ENCODE peak calls at places on chromosomes 4 and X, in eight cellular contexts. A is stomach, D is NB4, T is breast epithelium, F is heart left ventricle, U is esophagus muscularis mucosa, E is HCT116, B is HepG2. K is an unnamed sample.
A peak's percentile ranks its signal among the peaks of the same experiment; 100 is the strongest.

GRCh38 chr4:83873996-83874395 is 338.1 kb downstream of the GPAT3 start:
- DNase-seq in F (no peak), B (no peak), A (no peak), U (no peak), E (no peak), T (no peak), D (no peak), K (no peak)

GRCh38 chr4:41069268-41069667 is 145.1 kb downstream of the APBB2 start:
- DNase-seq in U (no peak), A (no peak), T (no peak), D (no peak), F (no peak), E (no peak), B (no peak), K (no peak)

GRCh38 chrX:101602077-101602476 is 15.7 kb downstream of the ARMCX6 start:
- DNase-seq in F (no peak), D (no peak), A (no peak), B (no peak), U (no peak), T (no peak), E (no peak), K (no peak)

GRCh38 chrX:85114776-85115175 is 111.1 kb downstream of the APOOL start:
- DNase-seq in U (no peak), E (no peak), T (no peak), F (no peak), B (no peak), A (no peak), D (no peak), K (no peak)

GRCh38 chrX:46408553-46409407 is 136.4 kb downstream of the ZNF674 start:
- DNase-seq in E (peak; percentile 42), U (no peak), A (peak; percentile 76), B (peak; percentile 18), D (peak; percentile 70), T (peak; percentile 57), F (peak; percentile 47), K (peak; percentile 80)

GRCh38 chr4:13355036-13355910 is 128.9 kb downstream of the RAB28 start:
- DNase-seq in U (no peak), T (no peak), F (no peak), E (no peak), A (no peak), B (no peak), D (no peak), K (no peak)

GRCh38 chr4:3719191-3719590 is 47.0 kb upstream of the ADRA2C start:
- DNase-seq in E (no peak), D (no peak), B (no peak), U (no peak), F (no peak), T (no peak), A (no peak), K (no peak)

GRCh38 chrX:110026099-110026844 is 23.4 kb downstream of the TMEM164 start:
- DNase-seq in T (no peak), A (peak; percentile 38), B (no peak), U (no peak), F (no peak), D (no peak), E (no peak), K (no peak)

GRCh38 chr4:102562995-102563394 is 61.8 kb downstream of the NFKB1 start:
- DNase-seq in B (no peak), D (no peak), T (no peak), E (no peak), A (no peak), U (no peak), F (no peak), K (no peak)

GRCh38 chrX:34918856-34919255 is 23.7 kb upstream of the FAM47B start:
- DNase-seq in U (no peak), A (no peak), E (no peak), D (peak; percentile 25), F (no peak), B (peak; percentile 9), T (no peak), K (no peak)

GRCh38 chr4:12966741-12967140 is 517.4 kb downstream of the RAB28 start:
- DNase-seq in T (no peak), B (no peak), D (no peak), F (no peak), U (no peak), E (no peak), A (no peak), K (no peak)

GRCh38 chr4:185358514-185359433 is 37.0 kb downstream of the LRP2BP start:
- DNase-seq in A (no peak), F (no peak), U (no peak), E (no peak), T (no peak), D (no peak), B (peak; percentile 42), K (no peak)

GRCh38 chr4:72286185-72286584 is 254.4 kb downstream of the NPFFR2 start:
- DNase-seq in F (no peak), A (no peak), B (no peak), E (no peak), T (no peak), D (peak; percentile 7), U (no peak), K (no peak)

GRCh38 chr4:52748432-52748831 is 2.8 kb downstream of the ERVMER34-1 start:
- DNase-seq in T (no peak), D (no peak), U (no peak), B (no peak), F (no peak), A (no peak), E (no peak), K (no peak)

DNA sequence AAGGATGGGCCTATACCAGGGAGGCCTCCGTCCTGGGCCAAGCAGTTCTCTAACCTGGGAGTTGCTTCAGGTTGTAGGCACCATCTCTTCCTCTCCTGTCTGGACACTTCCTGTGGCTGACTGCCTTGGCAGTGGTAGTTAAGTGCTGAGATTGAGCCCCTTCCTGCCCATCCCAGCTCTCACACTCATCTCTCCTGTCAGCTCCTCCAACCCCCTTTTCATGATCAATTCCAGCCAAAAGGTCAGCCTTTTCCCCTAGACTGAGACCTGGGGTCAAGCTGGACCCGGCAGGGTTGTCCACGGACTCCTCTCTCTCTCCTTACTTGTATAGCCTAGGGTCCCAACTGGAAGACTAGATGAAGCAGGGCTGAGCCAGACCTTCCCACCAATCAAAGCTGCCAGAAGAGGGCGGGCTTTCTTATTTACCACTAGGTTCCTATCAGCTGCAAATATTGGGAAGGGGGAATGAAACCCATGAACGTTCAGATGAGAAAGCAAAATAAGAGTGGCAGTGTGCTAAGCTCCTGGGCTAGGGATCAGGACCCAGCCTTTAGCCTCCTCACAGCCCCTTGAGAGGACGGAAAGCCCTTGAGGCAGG is 34.5 kb downstream of the KDM5C start:
- DNase-seq in F (no peak), E (no peak), A (no peak), U (no peak), T (no peak), B (no peak), D (peak; percentile 15), K (no peak)
- TF ChIP-seq POLR2A in F (no peak), E (no peak), A (no peak), U (no peak), T (no peak), B (no peak), D (no peak), K (no peak)

GRCh38 chr4:183407128-183407585 is 37.3 kb upstream of the CDKN2AIP start:
- DNase-seq in A (peak; percentile 88), B (peak; percentile 60), F (peak; percentile 80), T (peak; percentile 77), U (peak; percentile 94), E (no peak), D (peak; percentile 90), K (peak; percentile 84)
- TF ChIP-seq POLR2A in A (no peak), B (no peak), F (no peak), T (no peak), U (no peak), E (no peak), D (no peak), K (no peak)

DNA sequence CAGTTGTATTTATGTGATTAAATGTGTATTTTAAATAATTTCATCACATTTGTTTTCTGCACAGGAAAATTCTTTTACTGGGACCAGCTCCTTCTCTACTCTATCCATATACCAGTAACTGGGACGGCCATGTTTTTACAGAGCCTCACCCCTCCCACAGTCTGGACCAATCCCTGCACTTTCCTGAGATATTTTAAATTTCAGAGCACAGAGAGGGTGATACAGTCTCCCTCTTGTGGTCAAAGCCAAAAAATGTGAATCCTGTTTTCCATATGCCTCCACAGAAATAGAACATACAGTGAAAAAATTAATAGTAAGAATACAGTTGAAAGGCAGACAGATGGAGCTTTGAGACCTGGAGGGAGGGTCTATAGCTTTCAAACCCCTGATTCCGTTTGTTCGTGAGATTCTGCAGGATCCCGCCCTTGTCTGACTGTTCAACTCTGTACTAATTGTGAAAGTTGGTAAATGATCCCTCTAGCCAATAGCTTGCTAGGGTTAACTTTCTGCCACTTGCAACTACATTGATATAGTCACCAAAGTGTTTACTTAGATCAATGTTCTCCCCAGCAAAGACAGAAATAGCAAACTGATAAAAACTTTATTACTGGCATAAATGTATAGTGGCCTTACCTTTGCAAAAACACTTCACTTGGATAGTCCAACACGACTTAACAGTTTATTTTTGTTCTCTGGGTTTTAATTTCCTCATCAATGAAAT is 172.2 kb downstream of the PPARGC1A start:
- DNase-seq in D (peak; percentile 41), E (no peak), B (peak; percentile 17), F (no peak), A (no peak), U (no peak), T (no peak), K (no peak)
- TF ChIP-seq POLR2A in D (no peak), E (no peak), B (no peak), F (no peak), A (no peak), U (no peak), T (no peak), K (no peak)

DNA sequence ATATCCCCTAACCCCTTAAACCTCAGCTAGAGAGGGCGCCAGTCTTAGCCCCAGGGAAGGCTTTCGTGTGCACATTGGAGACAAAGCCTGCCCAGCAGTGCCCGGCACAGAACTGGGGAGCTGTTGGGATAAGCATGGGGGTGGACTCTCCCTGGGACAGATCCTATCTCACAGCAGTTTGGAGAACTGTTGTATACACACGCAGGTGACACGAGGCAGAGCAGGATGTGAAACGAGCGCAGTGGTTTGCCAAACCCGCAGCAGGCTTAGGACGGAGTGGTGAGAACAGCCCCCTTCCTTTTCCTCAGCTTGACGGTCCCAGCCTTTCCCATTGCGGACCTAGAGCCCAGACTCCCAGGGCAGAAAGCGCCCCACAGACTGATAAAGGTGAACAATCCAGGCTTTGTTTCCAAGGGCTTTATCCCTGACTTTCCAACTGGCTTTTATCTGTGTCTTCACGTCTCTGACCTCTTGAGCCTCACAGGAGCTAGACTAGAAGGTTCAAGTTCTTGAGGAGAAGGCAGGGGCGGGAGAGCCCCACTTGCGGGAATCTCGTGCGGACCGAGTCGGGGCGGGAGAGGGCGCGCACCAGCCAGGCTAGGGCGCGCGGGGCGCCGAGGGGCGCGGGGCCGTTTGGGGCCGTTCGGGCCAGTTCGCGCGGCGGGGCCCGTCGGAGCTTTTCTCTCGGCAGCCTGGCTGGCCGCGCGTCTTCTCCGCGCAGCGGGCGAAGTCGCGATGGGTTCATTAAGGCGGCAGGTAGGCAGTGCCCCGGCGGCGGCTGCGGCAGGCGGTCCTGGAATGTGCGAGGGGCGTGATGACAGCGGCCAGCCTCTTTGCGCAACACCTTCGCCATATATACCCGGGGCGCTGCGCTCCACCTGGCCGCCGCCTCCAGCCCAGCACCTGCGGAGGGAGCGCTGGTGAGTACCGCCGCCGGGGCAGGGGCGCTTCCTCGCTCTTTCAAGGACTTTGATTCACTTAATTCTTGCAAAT is at the start of gene SLC34A2:
- DNase-seq in F (no peak), T (no peak), E (no peak), B (peak; percentile 7), D (no peak), U (no peak), A (peak; percentile 33), K (no peak)
- TF ChIP-seq POLR2A in F (no peak), T (no peak), E (no peak), B (no peak), D (no peak), U (no peak), A (no peak), K (no peak)